ENCODE peak calls at places on chromosomes 4 and X, in seven cellular contexts. D, Q, O, C, X, H and G are unnamed samples.

GRCh38 chr4:23174179-23174578 is 481.4 kb downstream of the GBA3 start:
- DNase-seq in D (no peak), Q (no peak), O (no peak), C (no peak), X (no peak), H (no peak), G (no peak)

GRCh38 chrX:48854898-48855297 is 19.5 kb upstream of the PCSK1N start:
- DNase-seq in D (no peak), Q (no peak), O (no peak), C (no peak), X (no peak), H (peak), G (no peak)

GRCh38 chrX:119410027-119410819 is 11.1 kb downstream of the SLC25A43 start:
- DNase-seq in D (no peak), Q (peak), O (peak), C (peak), X (no peak), H (peak), G (no peak)

GRCh38 chr4:181822005-181822375 is 421.2 kb upstream of the TENM3 start:
- DNase-seq in D (no peak), Q (no peak), O (no peak), C (no peak), X (no peak), H (peak), G (no peak)

GRCh38 chrX:69556094-69557011 is 52.2 kb downstream of the NALF2 start:
- DNase-seq in D (no peak), Q (no peak), O (peak), C (no peak), X (no peak), H (peak), G (no peak)

GRCh38 chr4:74327751-74328150 is 19.5 kb downstream of the EPGN start:
- DNase-seq in D (no peak), Q (no peak), O (no peak), C (no peak), X (no peak), H (peak), G (no peak)

GRCh38 chrX:119672252-119672825 is 20.6 kb downstream of the SEPTIN6 start:
- DNase-seq in D (no peak), Q (no peak), O (no peak), C (no peak), X (no peak), H (no peak), G (no peak)

GRCh38 chr4:129358571-129358970 is 262.6 kb downstream of the C4orf33 start:
- DNase-seq in D (no peak), Q (no peak), O (no peak), C (no peak), X (no peak), H (peak), G (no peak)

GRCh38 chr4:151933122-151933827 is 172.5 kb upstream of the GATB start:
- DNase-seq in D (no peak), Q (no peak), O (no peak), C (no peak), X (no peak), H (no peak), G (no peak)

GRCh38 chr4:151939670-151940069 is 178.9 kb upstream of the GATB start:
- DNase-seq in D (no peak), Q (no peak), O (no peak), C (no peak), X (no peak), H (no peak), G (no peak)

GRCh38 chr4:36508390-36508789 is 227.0 kb downstream of the DTHD1 start:
- DNase-seq in D (no peak), Q (no peak), O (no peak), C (no peak), X (no peak), H (no peak), G (no peak)

GRCh38 chr4:63619771-63620170 is 789.5 kb downstream of the TECRL start:
- DNase-seq in D (no peak), Q (no peak), O (no peak), C (no peak), X (no peak), H (no peak), G (no peak)

DNA sequence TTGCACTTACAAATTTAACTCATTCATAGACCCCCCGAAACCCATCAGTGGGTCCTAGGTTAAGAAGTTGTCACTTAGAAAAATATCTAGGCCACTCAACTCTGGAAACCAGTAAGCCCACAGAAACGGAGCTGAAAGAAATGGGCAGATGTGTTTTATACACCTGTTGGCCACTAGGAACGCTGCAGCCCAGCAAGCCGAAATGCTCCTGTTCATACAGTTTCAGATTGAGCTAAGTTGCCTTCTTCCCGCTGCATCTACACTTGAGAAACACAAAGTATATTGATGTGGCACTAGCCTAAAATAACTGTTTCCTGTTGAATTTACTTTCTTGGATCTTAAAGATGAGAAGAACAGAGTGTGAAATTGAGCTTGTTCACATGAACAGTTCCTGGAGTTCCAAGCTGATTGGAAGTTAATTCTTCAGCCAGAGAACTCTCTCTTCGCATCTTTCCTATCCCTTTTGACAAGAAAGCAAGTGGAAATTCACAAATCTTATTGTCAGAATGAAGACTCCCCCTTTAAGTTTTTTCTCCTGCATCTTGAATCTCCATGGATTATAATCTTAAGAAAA is 174.1 kb downstream of the RBMX2 start:
- DNase-seq in D (peak), Q (no peak), O (peak), C (no peak), X (peak), H (peak), G (no peak)
- TF ChIP-seq CTCF in D (peak), Q (peak), O (peak), C (peak), X (peak), H (peak), G (peak)

GRCh38 chr4:47002593-47002992 is 9.2 kb upstream of the GABRA4 start:
- DNase-seq in D (peak), Q (no peak), O (no peak), C (no peak), X (no peak), H (peak), G (no peak)
- TF ChIP-seq CTCF in D (peak), Q (no peak), O (no peak), C (no peak), X (no peak), H (peak), G (no peak)

GRCh38 chrX:107025538-107025937 is 25.5 kb upstream of the MORC4 start:
- DNase-seq in D (no peak), Q (no peak), O (no peak), C (no peak), X (no peak), H (peak), G (no peak)
- TF ChIP-seq CTCF in D (peak), Q (peak), O (peak), C (peak), X (peak), H (peak), G (peak)

GRCh38 chr4:80333121-80333520 is 2.4 kb upstream of the CFAP299 start:
- DNase-seq in D (no peak), Q (no peak), O (no peak), C (no peak), X (no peak), H (no peak), G (no peak)

GRCh38 chr4:80336582-80336981 is 1.1 kb downstream of the CFAP299 start:
- DNase-seq in D (no peak), Q (peak), O (no peak), C (no peak), X (no peak), H (peak), G (no peak)

GRCh38 chr4:80335226-80335553 is 340 bp upstream of the CFAP299 start:
- DNase-seq in D (no peak), Q (no peak), O (no peak), C (no peak), X (no peak), H (no peak), G (no peak)

GRCh38 chr4:80334568-80334967 is 962 bp upstream of the CFAP299 start:
- DNase-seq in D (no peak), Q (no peak), O (no peak), C (no peak), X (no peak), H (no peak), G (no peak)

GRCh38 chr4:80335554-80336358 is at the start of gene CFAP299:
- DNase-seq in D (peak), Q (peak), O (peak), C (peak), X (peak), H (peak), G (peak)
- TF ChIP-seq CTCF in D (peak), Q (no peak), O (no peak), C (peak), X (peak), H (peak), G (no peak)

GRCh38 chrX:85365370-85365995 is 14.0 kb downstream of the POF1B start:
- DNase-seq in D (no peak), Q (no peak), O (no peak), C (no peak), X (no peak), H (no peak), G (no peak)
- TF ChIP-seq CTCF in D (no peak), Q (no peak), O (no peak), C (no peak), X (no peak), H (peak), G (no peak)